ENCODE peak calls at places on chromosome 2, in ten cellular contexts. O is fibroblast of mammary gland, J is IMR-90, H is heart right ventricle, W is endothelial cell, S is lower leg skin, T is fibroblast of lung, R is GM06990, E is right lobe of liver, C is kidney epithelial cell. B is an unnamed sample.

GRCh38 chr2:189393440-189394111 is 47.7 kb upstream of the WDR75 start:
- DNase-seq in O (peak; percentile 99), W (no peak), J (peak; percentile 99), R (no peak), S (no peak), C (peak; percentile 90), T (peak; percentile 98), E (no peak), H (no peak), B (no peak)

GRCh38 chr2:241501551-241501950 is 6.8 kb downstream of the STK25 start:
- DNase-seq in S (no peak), W (no peak), R (no peak), E (no peak), C (no peak), H (no peak), T (no peak), O (no peak), J (no peak), B (no peak)

GRCh38 chr2:223526106-223526505 is 76.1 kb downstream of the SCG2 start:
- DNase-seq in T (peak; percentile 34), W (no peak), C (peak; percentile 44), O (peak; percentile 33), H (no peak), R (no peak), S (no peak), E (no peak), J (no peak), B (no peak)

GRCh38 chr2:69163556-69163955 is 150.6 kb downstream of the ANTXR1 start:
- DNase-seq in O (no peak), H (no peak), W (no peak), C (no peak), R (no peak), T (no peak), S (no peak), E (no peak), J (no peak), B (no peak)

GRCh38 chr2:209351636-209352035 is 72.2 kb upstream of the MAP2 start:
- DNase-seq in S (no peak), T (peak; percentile 10), C (no peak), E (no peak), R (no peak), W (no peak), J (no peak), O (peak; percentile 44), H (no peak), B (no peak)

GRCh38 chr2:98899041-98899702 is 36.9 kb downstream of the CRACDL start:
- DNase-seq in T (no peak), J (no peak), H (no peak), O (no peak), R (no peak), W (no peak), C (no peak), S (peak; percentile 54), E (no peak), B (peak; percentile 11)

GRCh38 chr2:105781274-105781673 is 36.6 kb downstream of the NCK2 start:
- DNase-seq in J (no peak), R (no peak), H (no peak), O (peak; percentile 59), W (no peak), C (no peak), S (peak; percentile 18), E (no peak), T (no peak), B (no peak)

GRCh38 chr2:70143314-70144150 is 47.3 kb downstream of the C2orf42 start:
- DNase-seq in H (no peak), T (peak; percentile 48), C (no peak), J (peak; percentile 52), R (no peak), E (peak; percentile 72), W (no peak), O (peak; percentile 45), S (peak; percentile 90), B (no peak)

GRCh38 chr2:75522543-75523312 is 38.0 kb downstream of the EVA1A start:
- DNase-seq in J (no peak), S (no peak), H (no peak), C (no peak), T (peak; percentile 54), O (no peak), R (no peak), E (peak; percentile 35), W (no peak), B (no peak)

GRCh38 chr2:69450735-69451416 is 13.6 kb upstream of the NFU1 start:
- DNase-seq in R (no peak), T (no peak), H (no peak), C (no peak), S (no peak), O (no peak), W (no peak), J (no peak), E (no peak), B (no peak)

GRCh38 chr2:52918551-52918950 is 849.1 kb upstream of the CHAC2 start:
- DNase-seq in S (no peak), E (no peak), W (no peak), T (peak; percentile 66), R (no peak), C (peak; percentile 7), O (peak; percentile 73), H (no peak), J (peak; percentile 93), B (no peak)

GRCh38 chr2:104290566-104290891 is 563.4 kb upstream of the POU3F3 start:
- DNase-seq in R (no peak), T (no peak), E (no peak), H (no peak), J (no peak), W (no peak), S (no peak), C (no peak), O (no peak), B (no peak)

GRCh38 chr2:237456200-237456731 is 30.8 kb upstream of the MLPH start:
- DNase-seq in W (no peak), R (no peak), J (peak; percentile 96), T (peak; percentile 91), S (peak; percentile 89), H (peak; percentile 72), C (no peak), E (no peak), O (peak; percentile 77), B (no peak)

GRCh38 chr2:95121495-95122196 is at the start of gene MRPS5:
- DNase-seq in S (peak; percentile 96), O (peak; percentile 48), E (peak; percentile 91), J (peak; percentile 50), C (no peak), W (peak; percentile 88), T (peak; percentile 60), R (peak; percentile 87), H (peak; percentile 92), B (peak; percentile 90)

GRCh38 chr2:184543832-184544231 is 54.5 kb upstream of the ZNF804A start:
- DNase-seq in J (no peak), W (no peak), E (no peak), S (no peak), T (no peak), R (no peak), C (no peak), O (no peak), H (no peak), B (no peak)

DNA sequence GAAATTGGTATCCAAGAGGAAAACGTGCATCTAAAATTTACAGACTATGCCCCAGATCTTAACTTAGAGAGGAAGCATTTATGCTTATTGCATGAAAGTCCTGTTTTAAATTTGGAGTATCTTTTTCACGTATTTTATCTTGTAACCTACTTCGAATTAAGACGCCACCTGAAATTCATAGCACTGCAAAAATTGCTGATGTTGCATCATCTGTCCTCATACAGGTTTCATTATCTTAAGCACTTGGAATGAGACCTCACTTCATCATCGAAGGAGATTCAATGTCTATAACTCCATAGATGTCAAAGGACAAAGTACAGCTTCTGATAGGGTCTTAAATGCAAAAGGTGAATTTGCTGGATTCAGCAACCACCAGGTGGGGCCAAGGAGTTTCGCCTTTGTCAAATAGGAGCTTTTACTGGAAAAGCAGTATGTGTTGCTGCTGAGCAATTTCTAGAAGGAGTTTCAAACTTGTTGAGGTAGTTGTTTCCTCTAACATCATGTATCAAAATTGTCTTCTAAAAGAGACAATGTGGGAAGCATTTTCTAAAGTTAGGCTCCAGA is 106.4 kb upstream of the CCDC85A start:
- DNase-seq in J (peak; percentile 7), W (peak; percentile 58), C (no peak), T (peak; percentile 10), H (no peak), O (peak; percentile 18), R (no peak), E (no peak), S (no peak), B (peak; percentile 48)
- TF ChIP-seq CTCF in J (peak; percentile 34), W (peak; percentile 56), C (peak; percentile 59), T (peak; percentile 23), H (peak; percentile 41), O (peak; percentile 53), R (peak; percentile 50), E (peak; percentile 39), S (no peak), B (peak; percentile 32)

DNA sequence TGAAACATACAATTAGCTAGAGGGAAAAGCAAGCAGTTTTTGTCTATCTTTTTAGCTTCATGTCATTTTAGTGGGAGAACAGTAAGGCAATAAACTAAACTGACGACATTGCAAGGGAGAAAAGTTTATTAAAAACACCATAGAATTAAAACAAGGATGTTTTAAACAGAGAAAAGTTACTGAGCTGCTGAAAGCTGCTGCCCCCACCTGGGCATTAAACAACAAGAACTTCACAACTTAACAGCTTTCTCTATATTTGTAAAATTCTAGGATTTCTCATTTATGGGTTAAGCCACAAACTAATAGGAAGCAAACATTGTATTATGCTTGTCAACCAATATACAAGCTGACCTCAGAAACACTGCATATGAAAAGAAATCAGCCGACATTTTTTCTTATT is 289.2 kb downstream of the ERBB4 start:
- DNase-seq in C (no peak), T (peak; percentile 25), O (peak; percentile 37), H (no peak), S (no peak), W (no peak), J (peak; percentile 39), R (no peak), E (no peak), B (no peak)
- TF ChIP-seq CTCF in C (peak; percentile 47), T (peak; percentile 32), O (peak; percentile 46), H (peak; percentile 20), S (no peak), W (no peak), J (peak; percentile 60), R (peak; percentile 16), E (peak; percentile 23), B (no peak)

GRCh38 chr2:192940767-192941166 is 746.0 kb upstream of the TMEFF2 start:
- DNase-seq in C (no peak), E (no peak), W (no peak), S (no peak), O (no peak), J (no peak), T (no peak), H (no peak), R (no peak), B (no peak)
- TF ChIP-seq CTCF in C (peak; percentile 5), E (no peak), W (no peak), S (no peak), O (no peak), J (no peak), T (no peak), H (no peak), R (no peak), B (no peak)

DNA sequence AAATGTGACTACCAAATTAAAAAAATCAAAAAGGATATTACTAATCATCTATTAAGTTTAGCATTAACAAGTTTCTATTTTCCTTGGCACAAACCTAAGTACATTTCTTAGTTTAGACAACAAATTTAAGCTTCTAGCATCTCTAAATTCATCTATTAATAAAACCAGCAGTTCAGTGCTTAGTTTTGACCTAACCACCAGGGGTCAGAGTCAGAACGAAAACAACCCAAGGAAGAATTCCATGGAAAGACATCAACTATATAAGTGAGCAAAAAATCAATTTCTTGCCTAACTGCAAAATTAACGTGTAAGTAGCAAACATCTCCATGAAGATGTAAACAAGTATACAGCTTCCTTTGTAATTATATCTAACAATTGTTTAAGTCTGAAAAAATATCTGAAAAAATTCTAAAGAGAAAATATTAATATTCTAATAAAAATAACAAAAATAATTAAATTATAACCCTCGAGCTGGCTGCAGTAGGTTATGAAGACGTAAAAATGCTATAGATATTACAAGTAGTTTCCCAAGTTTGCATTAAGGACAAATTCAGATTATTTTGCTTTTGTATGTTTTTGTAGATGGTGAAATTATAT is 83.7 kb downstream of the CERKL start:
- DNase-seq in C (peak; percentile 14), R (no peak), H (no peak), E (no peak), S (no peak), W (peak; percentile 35), J (peak; percentile 50), T (peak; percentile 20), O (peak; percentile 57), B (no peak)
- TF ChIP-seq CTCF in C (peak; percentile 58), R (peak; percentile 27), H (peak; percentile 48), E (peak; percentile 56), S (no peak), W (peak; percentile 73), J (peak; percentile 55), T (peak; percentile 61), O (peak; percentile 63), B (peak; percentile 34)